ENCODE peak calls at places on chromosomes 1 and 21, in ten cellular contexts. One of them, this sample, is unnamed.

GRCh38 chr1:198893763-198894444 is 255.1 kb downstream of the PTPRC start:
- DNase-seq in activated naive CD4-positive, alpha-beta T cell: no peak
- DNase-seq in Calu3: no peak
- DNase-seq in aorta: no peak
- DNase-seq in WTC11: no peak
- DNase-seq in PC-9: no peak
- DNase-seq in LoVo: no peak
- DNase-seq in RCC 7860: no peak
- DNase-seq in CD8-positive, alpha-beta memory T cell: no peak
- DNase-seq in stimulated activated effector memory CD8-positive, alpha-beta T cell treated with anti-CD3 and anti-CD28 coated beads, Interleukin-12 subunit alpha, Interleukin-12 subunit beta, amount 100 ng/mL, for 72 hours: no peak
- DNase-seq in this sample: no peak

GRCh38 chr1:100773444-100773843 is 53.9 kb downstream of the VCAM1 start:
- DNase-seq in WTC11: no peak
- DNase-seq in aorta: no peak
- DNase-seq in RCC 7860: no peak
- DNase-seq in PC-9: no peak
- DNase-seq in CD8-positive, alpha-beta memory T cell: no peak
- DNase-seq in activated naive CD4-positive, alpha-beta T cell: no peak
- DNase-seq in Calu3: no peak
- DNase-seq in stimulated activated effector memory CD8-positive, alpha-beta T cell treated with anti-CD3 and anti-CD28 coated beads, Interleukin-12 subunit alpha, Interleukin-12 subunit beta, amount 100 ng/mL, for 72 hours: no peak
- DNase-seq in LoVo: no peak
- DNase-seq in this sample: no peak

GRCh38 chr21:25836396-25836795 is 101.6 kb downstream of the GABPA start:
- DNase-seq in aorta: no peak
- DNase-seq in activated naive CD4-positive, alpha-beta T cell: no peak
- DNase-seq in stimulated activated effector memory CD8-positive, alpha-beta T cell treated with anti-CD3 and anti-CD28 coated beads, Interleukin-12 subunit alpha, Interleukin-12 subunit beta, amount 100 ng/mL, for 72 hours: no peak
- DNase-seq in RCC 7860: no peak
- DNase-seq in WTC11: no peak
- DNase-seq in CD8-positive, alpha-beta memory T cell: no peak
- DNase-seq in Calu3: no peak
- DNase-seq in LoVo: no peak
- DNase-seq in PC-9: no peak
- DNase-seq in this sample: no peak

GRCh38 chr21:41730399-41730798 is 36.5 kb downstream of the RIPK4 start:
- DNase-seq in aorta: peak; percentile 25
- DNase-seq in PC-9: no peak
- DNase-seq in CD8-positive, alpha-beta memory T cell: no peak
- DNase-seq in Calu3: no peak
- DNase-seq in stimulated activated effector memory CD8-positive, alpha-beta T cell treated with anti-CD3 and anti-CD28 coated beads, Interleukin-12 subunit alpha, Interleukin-12 subunit beta, amount 100 ng/mL, for 72 hours: no peak
- DNase-seq in WTC11: no peak
- DNase-seq in LoVo: no peak
- DNase-seq in RCC 7860: no peak
- DNase-seq in activated naive CD4-positive, alpha-beta T cell: no peak
- DNase-seq in this sample: no peak

GRCh38 chr1:167439301-167439988 is 78.9 kb downstream of the CD247 start:
- DNase-seq in activated naive CD4-positive, alpha-beta T cell: no peak
- DNase-seq in LoVo: no peak
- DNase-seq in stimulated activated effector memory CD8-positive, alpha-beta T cell treated with anti-CD3 and anti-CD28 coated beads, Interleukin-12 subunit alpha, Interleukin-12 subunit beta, amount 100 ng/mL, for 72 hours: no peak
- DNase-seq in Calu3: peak; percentile 64
- DNase-seq in PC-9: peak; percentile 31
- DNase-seq in RCC 7860: no peak
- DNase-seq in CD8-positive, alpha-beta memory T cell: no peak
- DNase-seq in WTC11: peak; percentile 70
- DNase-seq in aorta: peak; percentile 81
- DNase-seq in this sample: no peak

GRCh38 chr1:162004441-162004950 is 19.2 kb downstream of the OLFML2B start:
- DNase-seq in PC-9: no peak
- DNase-seq in aorta: no peak
- DNase-seq in LoVo: no peak
- DNase-seq in stimulated activated effector memory CD8-positive, alpha-beta T cell treated with anti-CD3 and anti-CD28 coated beads, Interleukin-12 subunit alpha, Interleukin-12 subunit beta, amount 100 ng/mL, for 72 hours: no peak
- DNase-seq in RCC 7860: no peak
- DNase-seq in activated naive CD4-positive, alpha-beta T cell: no peak
- DNase-seq in CD8-positive, alpha-beta memory T cell: no peak
- DNase-seq in WTC11: no peak
- DNase-seq in Calu3: no peak
- DNase-seq in this sample: no peak

GRCh38 chr1:86154581-86155060 is 2.0 kb downstream of the COL24A1 start:
- DNase-seq in activated naive CD4-positive, alpha-beta T cell: no peak
- DNase-seq in RCC 7860: no peak
- DNase-seq in PC-9: peak; percentile 23
- DNase-seq in WTC11: peak; percentile 38
- DNase-seq in Calu3: no peak
- DNase-seq in LoVo: no peak
- DNase-seq in CD8-positive, alpha-beta memory T cell: no peak
- DNase-seq in aorta: no peak
- DNase-seq in stimulated activated effector memory CD8-positive, alpha-beta T cell treated with anti-CD3 and anti-CD28 coated beads, Interleukin-12 subunit alpha, Interleukin-12 subunit beta, amount 100 ng/mL, for 72 hours: no peak
- DNase-seq in this sample: no peak

GRCh38 chr1:245197121-245197520 is 42.3 kb downstream of the KIF26B start:
- DNase-seq in CD8-positive, alpha-beta memory T cell: no peak
- DNase-seq in WTC11: no peak
- DNase-seq in Calu3: no peak
- DNase-seq in RCC 7860: no peak
- DNase-seq in stimulated activated effector memory CD8-positive, alpha-beta T cell treated with anti-CD3 and anti-CD28 coated beads, Interleukin-12 subunit alpha, Interleukin-12 subunit beta, amount 100 ng/mL, for 72 hours: no peak
- DNase-seq in LoVo: no peak
- DNase-seq in PC-9: no peak
- DNase-seq in activated naive CD4-positive, alpha-beta T cell: no peak
- DNase-seq in aorta: no peak
- DNase-seq in this sample: no peak

GRCh38 chr1:82920418-82921248 is 1078.3 kb downstream of the TTLL7 start:
- DNase-seq in LoVo: no peak
- DNase-seq in Calu3: peak; percentile 11
- DNase-seq in stimulated activated effector memory CD8-positive, alpha-beta T cell treated with anti-CD3 and anti-CD28 coated beads, Interleukin-12 subunit alpha, Interleukin-12 subunit beta, amount 100 ng/mL, for 72 hours: no peak
- DNase-seq in WTC11: no peak
- DNase-seq in CD8-positive, alpha-beta memory T cell: no peak
- DNase-seq in aorta: no peak
- DNase-seq in RCC 7860: no peak
- DNase-seq in activated naive CD4-positive, alpha-beta T cell: no peak
- DNase-seq in PC-9: no peak
- DNase-seq in this sample: no peak

GRCh38 chr1:184891440-184891839 is 82.9 kb downstream of the NIBAN1 start:
- DNase-seq in CD8-positive, alpha-beta memory T cell: no peak
- DNase-seq in aorta: no peak
- DNase-seq in Calu3: no peak
- DNase-seq in PC-9: no peak
- DNase-seq in WTC11: no peak
- DNase-seq in RCC 7860: peak; percentile 22
- DNase-seq in LoVo: no peak
- DNase-seq in activated naive CD4-positive, alpha-beta T cell: no peak
- DNase-seq in stimulated activated effector memory CD8-positive, alpha-beta T cell treated with anti-CD3 and anti-CD28 coated beads, Interleukin-12 subunit alpha, Interleukin-12 subunit beta, amount 100 ng/mL, for 72 hours: no peak
- DNase-seq in this sample: no peak

GRCh38 chr1:166069390-166069789 is 97.4 kb downstream of the FAM78B start:
- DNase-seq in PC-9: no peak
- DNase-seq in CD8-positive, alpha-beta memory T cell: no peak
- DNase-seq in RCC 7860: no peak
- DNase-seq in stimulated activated effector memory CD8-positive, alpha-beta T cell treated with anti-CD3 and anti-CD28 coated beads, Interleukin-12 subunit alpha, Interleukin-12 subunit beta, amount 100 ng/mL, for 72 hours: no peak
- DNase-seq in aorta: no peak
- DNase-seq in activated naive CD4-positive, alpha-beta T cell: no peak
- DNase-seq in WTC11: no peak
- DNase-seq in LoVo: peak; percentile 1
- DNase-seq in Calu3: no peak
- DNase-seq in this sample: no peak

This sample was measured in T47D.